ENCODE peak calls at places on chromosomes 16 and 17, in four cellular contexts. X is WTC11, O is dorsolateral prefrontal cortex, C is A549. S is an unnamed sample.

GRCh38 chr16:4847774-4848587 is 700 bp downstream of the UBN1 start:
- DNase-seq in X (peak; percentile 33), O (no peak), C (peak; percentile 41), S (no peak)

GRCh38 chr17:82384730-82385429 is 13.3 kb downstream of the UTS2R start:
- DNase-seq in X (no peak), O (no peak), C (peak; percentile 65), S (no peak)

GRCh38 chr17:1947229-1947742 is 77.8 kb downstream of the RTN4RL1 start:
- DNase-seq in X (no peak), O (no peak), C (no peak), S (no peak)

GRCh38 chr16:2331199-2331931 is 9.2 kb downstream of the ABCA3 start:
- DNase-seq in X (no peak), O (no peak), C (no peak), S (no peak)

GRCh38 chr17:72346306-72346705 is 225.5 kb downstream of the SOX9 start:
- DNase-seq in X (no peak), O (no peak), C (no peak), S (no peak)

GRCh38 chr17:75151893-75152292 is 2.4 kb downstream of the JPT1 start:
- DNase-seq in X (no peak), O (no peak), C (no peak), S (no peak)

GRCh38 chr16:23214796-23215195 is 32.3 kb downstream of the SCNN1G start:
- DNase-seq in X (no peak), O (no peak), C (no peak), S (no peak)

GRCh38 chr16:57276596-57276995 is 7.9 kb downstream of the PLLP start:
- DNase-seq in X (no peak), O (no peak), C (no peak), S (no peak)

GRCh38 chr16:82603784-82604411 is 22.9 kb upstream of the CDH13 start:
- DNase-seq in X (peak; percentile 59), O (peak; percentile 62), C (no peak), S (no peak)

GRCh38 chr16:25747160-25747758 is 55.5 kb downstream of the HS3ST4 start:
- DNase-seq in X (peak; percentile 70), O (no peak), C (no peak), S (no peak)

GRCh38 chr17:2635241-2635640 is 41.8 kb downstream of the PAFAH1B1 start:
- DNase-seq in X (no peak), O (no peak), C (no peak), S (no peak)

GRCh38 chr17:29677139-29677834 is 54.6 kb upstream of the CORO6 start:
- DNase-seq in X (no peak), O (no peak), C (no peak), S (no peak)

GRCh38 chr16:84899414-84899813 is 79.6 kb downstream of the CRISPLD2 start:
- DNase-seq in X (no peak), O (no peak), C (no peak), S (no peak)

GRCh38 chr17:39402890-39403605 is 1.6 kb upstream of the FBXL20 start:
- DNase-seq in X (peak; percentile 16), O (no peak), C (no peak), S (no peak)

GRCh38 chr16:30068333-30068732 is 2.8 kb downstream of the ALDOA start:
- DNase-seq in X (no peak), O (no peak), C (no peak), S (no peak)

GRCh38 chr16:30068750-30069574 is 3.4 kb downstream of the ALDOA start:
- DNase-seq in X (peak; percentile 43), O (no peak), C (no peak), S (no peak)

GRCh38 chr16:30067584-30067916 is 2.0 kb downstream of the ALDOA start:
- DNase-seq in X (no peak), O (no peak), C (no peak), S (no peak)

GRCh38 chr16:30070490-30070889 is 4.9 kb downstream of the ALDOA start:
- DNase-seq in X (no peak), O (no peak), C (no peak), S (no peak)

DNA sequence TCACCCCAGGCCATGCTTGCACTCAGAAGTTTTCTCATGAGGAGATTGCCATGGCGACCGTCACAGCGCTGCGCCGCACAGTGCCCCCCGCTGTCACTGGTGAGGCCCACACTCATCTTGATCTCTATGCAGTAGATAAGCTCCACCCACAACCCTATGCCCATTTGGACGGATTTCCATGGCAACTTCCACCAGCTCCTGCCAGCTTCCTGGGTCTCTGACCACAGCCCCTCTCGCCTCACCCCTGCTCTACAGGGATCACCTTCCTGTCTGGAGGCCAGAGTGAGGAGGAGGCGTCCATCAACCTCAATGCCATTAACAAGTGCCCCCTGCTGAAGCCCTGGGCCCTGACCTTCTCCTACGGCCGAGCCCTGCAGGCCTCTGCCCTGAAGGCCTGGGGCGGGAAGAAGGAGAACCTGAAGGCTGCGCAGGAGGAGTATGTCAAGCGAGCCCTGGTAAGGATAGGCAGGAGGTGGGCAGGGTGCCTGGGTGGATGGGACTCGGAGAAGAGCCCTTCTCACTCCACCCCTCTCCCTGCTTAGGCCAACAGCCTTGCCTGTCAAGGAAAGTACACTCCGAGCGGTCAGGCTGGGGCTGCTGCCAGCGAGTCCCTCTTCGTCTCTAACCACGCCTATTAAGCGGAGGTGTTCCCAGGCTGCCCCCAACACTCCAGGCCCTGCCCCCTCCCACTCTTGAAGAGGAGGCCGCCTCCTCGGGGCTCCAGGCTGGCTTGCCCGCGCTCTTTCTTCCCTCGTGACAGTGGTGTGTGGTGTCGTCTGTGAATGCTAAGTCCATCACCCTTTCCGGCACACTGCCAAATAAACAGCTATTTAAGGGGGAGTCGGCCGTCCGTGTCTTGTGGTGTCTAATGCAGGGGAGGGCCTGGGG is 4.3 kb downstream of the ALDOA start:
- DNase-seq in X (no peak), O (no peak), C (no peak), S (no peak)
- TF ChIP-seq CTCF in X (no peak), O (no peak), C (no peak), S (no peak)

GRCh38 chr16:81497690-81498089 is 53.1 kb downstream of the CMIP start:
- DNase-seq in X (no peak), O (peak; percentile 37), C (no peak), S (no peak)
- TF ChIP-seq CTCF in X (no peak), O (peak; percentile 37), C (no peak), S (no peak)

DNA sequence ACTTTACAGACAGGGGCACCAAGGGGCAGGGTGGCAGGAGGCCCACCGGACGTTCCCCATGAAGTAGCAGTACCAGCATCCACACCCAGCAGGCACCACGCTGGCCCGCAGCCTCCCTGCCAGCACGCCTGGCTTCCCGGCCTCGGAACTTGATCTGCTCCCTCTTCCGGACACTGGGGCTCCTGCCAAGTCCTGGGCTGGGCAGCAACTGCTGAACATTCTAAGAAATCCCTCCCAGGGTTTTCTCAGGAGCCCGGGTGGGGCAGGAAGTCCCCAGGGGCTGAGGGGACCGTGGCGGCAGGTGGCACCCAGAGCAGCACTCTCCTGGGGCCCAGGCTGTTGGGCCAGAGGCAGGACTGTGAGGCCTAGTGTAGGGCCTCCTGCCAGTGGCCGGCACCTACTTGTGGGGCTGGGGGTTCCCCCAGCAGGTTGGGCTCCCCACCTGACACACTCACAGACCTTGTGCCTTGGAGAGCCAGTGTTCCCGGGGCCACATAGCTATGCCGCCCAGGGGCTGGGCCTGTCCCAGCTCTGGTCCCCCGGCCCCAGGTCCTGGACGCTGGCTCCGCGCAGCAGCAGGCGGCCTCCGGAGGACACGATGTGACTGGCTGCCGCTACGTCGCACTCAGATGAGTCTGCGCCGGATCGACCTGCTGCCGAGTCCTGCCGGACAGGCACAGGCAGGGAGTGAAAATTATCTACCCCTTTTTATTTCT is 86.2 kb upstream of the CBX4 start:
- DNase-seq in X (no peak), O (peak; percentile 68), C (peak; percentile 72), S (no peak)
- TF ChIP-seq CTCF in X (no peak), O (no peak), C (no peak), S (no peak)

GRCh38 chr17:73645050-73645871 is 1.0 kb upstream of the SDK2 start:
- DNase-seq in X (peak; percentile 63), O (peak; percentile 63), C (peak; percentile 40), S (no peak)
- TF ChIP-seq CTCF in X (no peak), O (peak; percentile 62), C (peak; percentile 41), S (peak; percentile 51)

DNA sequence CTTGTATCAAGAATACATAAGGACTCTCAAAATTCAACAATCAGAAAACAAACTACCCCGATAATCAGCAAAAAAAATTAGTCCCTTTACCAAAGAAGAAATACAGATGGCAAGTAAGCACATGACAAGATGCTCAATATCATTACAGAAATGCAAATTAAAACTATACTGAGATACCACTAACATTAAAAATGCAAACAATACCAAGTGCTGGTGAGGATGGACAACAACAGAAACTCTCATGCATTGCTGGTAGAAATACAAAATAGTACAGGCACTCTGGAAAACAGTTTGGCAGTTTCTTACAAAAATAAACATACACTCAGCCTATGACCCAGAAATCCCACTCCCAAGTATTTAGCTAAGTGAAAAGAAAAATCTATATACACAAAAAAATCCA is 7.5 kb downstream of the CEP112 start:
- DNase-seq in X (no peak), O (no peak), C (no peak), S (no peak)
- TF ChIP-seq CTCF in X (no peak), O (no peak), C (no peak), S (no peak)

GRCh38 chr17:77973953-77974352 is 15.4 kb downstream of the TNRC6C start:
- DNase-seq in X (no peak), O (no peak), C (no peak), S (no peak)
- TF ChIP-seq CTCF in X (no peak), O (no peak), C (no peak), S (no peak)

GRCh38 chr17:65588194-65588808 is 26.9 kb upstream of the AXIN2 start:
- DNase-seq in X (no peak), O (no peak), C (peak; percentile 70), S (no peak)
- TF ChIP-seq CTCF in X (no peak), O (no peak), C (no peak), S (no peak)

GRCh38 chr16:67372664-67373063 is 20.6 kb downstream of the TPPP3 start:
- DNase-seq in X (no peak), O (no peak), C (no peak), S (no peak)
- TF ChIP-seq CTCF in X (no peak), O (peak; percentile 86), C (peak; percentile 44), S (peak; percentile 44)

GRCh38 chr17:57399690-57400089 is 143.4 kb downstream of the MSI2 start:
- DNase-seq in X (no peak), O (no peak), C (no peak), S (no peak)
- TF ChIP-seq CTCF in X (no peak), O (no peak), C (no peak), S (no peak)